ENCODE peak calls at places on chromosome 12, in nine cellular contexts. One of them, this sample, is unnamed.

GRCh38 chr12:54352022-54352531 is 12.2 kb downstream of the GPR84 start:
- DNase-seq in IMR-90: peak; percentile 79
- DNase-seq in PC-9: no peak
- DNase-seq in WTC11: peak; percentile 70
- DNase-seq in cardiac muscle cell: peak; percentile 64
- DNase-seq in GM20000: no peak
- DNase-seq in esophagus squamous epithelium: no peak
- DNase-seq in right lobe of liver: no peak
- DNase-seq in left ventricle myocardium inferior: peak; percentile 47
- DNase-seq in this sample: peak; percentile 73

GRCh38 chr12:124236651-124237050 is 58.2 kb upstream of the RFLNA start:
- DNase-seq in IMR-90: peak; percentile 63
- DNase-seq in PC-9: no peak
- DNase-seq in WTC11: no peak
- DNase-seq in cardiac muscle cell: no peak
- DNase-seq in GM20000: no peak
- DNase-seq in esophagus squamous epithelium: no peak
- DNase-seq in right lobe of liver: no peak
- DNase-seq in left ventricle myocardium inferior: no peak
- DNase-seq in this sample: no peak

GRCh38 chr12:78406213-78406612 is 458.4 kb upstream of the SYT1 start:
- DNase-seq in IMR-90: no peak
- DNase-seq in PC-9: no peak
- DNase-seq in WTC11: no peak
- DNase-seq in cardiac muscle cell: no peak
- DNase-seq in GM20000: no peak
- DNase-seq in esophagus squamous epithelium: no peak
- DNase-seq in right lobe of liver: no peak
- DNase-seq in left ventricle myocardium inferior: no peak
- DNase-seq in this sample: no peak

GRCh38 chr12:96220902-96221301 is 26.7 kb downstream of the ELK3 start:
- DNase-seq in IMR-90: peak; percentile 67
- DNase-seq in PC-9: no peak
- DNase-seq in WTC11: no peak
- DNase-seq in cardiac muscle cell: peak; percentile 35
- DNase-seq in GM20000: no peak
- DNase-seq in esophagus squamous epithelium: no peak
- DNase-seq in right lobe of liver: no peak
- DNase-seq in left ventricle myocardium inferior: peak; percentile 86
- DNase-seq in this sample: no peak

GRCh38 chr12:88600272-88600671 is 20.0 kb upstream of the KITLG start:
- DNase-seq in IMR-90: peak; percentile 95
- DNase-seq in PC-9: no peak
- DNase-seq in WTC11: no peak
- DNase-seq in cardiac muscle cell: no peak
- DNase-seq in GM20000: no peak
- DNase-seq in esophagus squamous epithelium: no peak
- DNase-seq in right lobe of liver: no peak
- DNase-seq in left ventricle myocardium inferior: no peak
- DNase-seq in this sample: no peak

GRCh38 chr12:52189376-52190174 is 2.2 kb downstream of the KRT80 start:
- DNase-seq in IMR-90: peak; percentile 38
- DNase-seq in PC-9: no peak
- DNase-seq in WTC11: no peak
- DNase-seq in cardiac muscle cell: no peak
- DNase-seq in GM20000: no peak
- DNase-seq in esophagus squamous epithelium: no peak
- DNase-seq in right lobe of liver: no peak
- DNase-seq in left ventricle myocardium inferior: no peak
- DNase-seq in this sample: no peak

GRCh38 chr12:91877461-91878230 is 268.0 kb downstream of the BTG1 start:
- DNase-seq in IMR-90: no peak
- DNase-seq in PC-9: no peak
- DNase-seq in WTC11: no peak
- DNase-seq in cardiac muscle cell: no peak
- DNase-seq in GM20000: no peak
- DNase-seq in esophagus squamous epithelium: no peak
- DNase-seq in right lobe of liver: no peak
- DNase-seq in left ventricle myocardium inferior: no peak
- DNase-seq in this sample: peak; percentile 59

GRCh38 chr12:86727151-86727550 is 471.0 kb upstream of the MGAT4C start:
- DNase-seq in IMR-90: peak; percentile 68
- DNase-seq in PC-9: no peak
- DNase-seq in WTC11: no peak
- DNase-seq in cardiac muscle cell: no peak
- DNase-seq in GM20000: no peak
- DNase-seq in esophagus squamous epithelium: no peak
- DNase-seq in right lobe of liver: no peak
- DNase-seq in left ventricle myocardium inferior: no peak
- DNase-seq in this sample: no peak

GRCh38 chr12:57929092-57929830 is 12.1 kb upstream of the ATP23 start:
- DNase-seq in IMR-90: no peak
- DNase-seq in PC-9: no peak
- DNase-seq in WTC11: no peak
- DNase-seq in cardiac muscle cell: no peak
- DNase-seq in GM20000: no peak
- DNase-seq in esophagus squamous epithelium: no peak
- DNase-seq in right lobe of liver: no peak
- DNase-seq in left ventricle myocardium inferior: no peak
- DNase-seq in this sample: no peak

GRCh38 chr12:11500222-11500860 is 105.0 kb upstream of the PRB2 start:
- DNase-seq in IMR-90: peak; percentile 50
- DNase-seq in PC-9: peak; percentile 90
- DNase-seq in WTC11: peak; percentile 95
- DNase-seq in cardiac muscle cell: peak; percentile 97
- DNase-seq in GM20000: peak; percentile 65
- DNase-seq in esophagus squamous epithelium: peak; percentile 4
- DNase-seq in right lobe of liver: peak; percentile 74
- DNase-seq in left ventricle myocardium inferior: peak; percentile 77
- DNase-seq in this sample: peak; percentile 83

GRCh38 chr12:114131824-114132223 is 165.7 kb upstream of the RBM19 start:
- DNase-seq in IMR-90: no peak
- DNase-seq in PC-9: no peak
- DNase-seq in WTC11: peak; percentile 14
- DNase-seq in cardiac muscle cell: no peak
- DNase-seq in GM20000: no peak
- DNase-seq in esophagus squamous epithelium: no peak
- DNase-seq in right lobe of liver: no peak
- DNase-seq in left ventricle myocardium inferior: no peak
- DNase-seq in this sample: no peak

GRCh38 chr12:54207539-54208267 is 18.9 kb upstream of the SMUG1 start:
- DNase-seq in IMR-90: peak; percentile 37
- DNase-seq in PC-9: peak; percentile 82
- DNase-seq in WTC11: peak; percentile 98
- DNase-seq in cardiac muscle cell: peak; percentile 80
- DNase-seq in GM20000: peak; percentile 76
- DNase-seq in esophagus squamous epithelium: no peak
- DNase-seq in right lobe of liver: peak; percentile 66
- DNase-seq in left ventricle myocardium inferior: peak; percentile 57
- DNase-seq in this sample: peak; percentile 90

GRCh38 chr12:23039834-23040233 is 414.9 kb downstream of the ETNK1 start:
- DNase-seq in IMR-90: peak; percentile 83
- DNase-seq in PC-9: no peak
- DNase-seq in WTC11: no peak
- DNase-seq in cardiac muscle cell: no peak
- DNase-seq in GM20000: no peak
- DNase-seq in esophagus squamous epithelium: no peak
- DNase-seq in right lobe of liver: no peak
- DNase-seq in left ventricle myocardium inferior: no peak
- DNase-seq in this sample: no peak

GRCh38 chr12:121626853-121627623 is 708 bp downstream of the ORAI1 start:
- DNase-seq in IMR-90: peak; percentile 61
- DNase-seq in PC-9: peak; percentile 63
- DNase-seq in WTC11: peak; percentile 69
- DNase-seq in cardiac muscle cell: peak; percentile 79
- DNase-seq in GM20000: peak; percentile 83
- DNase-seq in esophagus squamous epithelium: no peak
- DNase-seq in right lobe of liver: peak; percentile 70
- DNase-seq in left ventricle myocardium inferior: peak; percentile 44
- DNase-seq in this sample: peak; percentile 96

GRCh38 chr12:49279706-49280159 is 14.9 kb downstream of the TUBA1C start:
- DNase-seq in IMR-90: no peak
- DNase-seq in PC-9: no peak
- DNase-seq in WTC11: no peak
- DNase-seq in cardiac muscle cell: no peak
- DNase-seq in GM20000: no peak
- DNase-seq in esophagus squamous epithelium: no peak
- DNase-seq in right lobe of liver: no peak
- DNase-seq in left ventricle myocardium inferior: no peak
- DNase-seq in this sample: no peak

GRCh38 chr12:1760566-1761382 is 59.6 kb upstream of the LRTM2 start:
- DNase-seq in IMR-90: peak; percentile 65
- DNase-seq in PC-9: peak; percentile 22
- DNase-seq in WTC11: no peak
- DNase-seq in cardiac muscle cell: no peak
- DNase-seq in GM20000: no peak
- DNase-seq in esophagus squamous epithelium: no peak
- DNase-seq in right lobe of liver: no peak
- DNase-seq in left ventricle myocardium inferior: no peak
- DNase-seq in this sample: no peak

GRCh38 chr12:127401005-127401404 is 866.0 kb upstream of the TMEM132C start:
- DNase-seq in IMR-90: peak; percentile 40
- DNase-seq in PC-9: no peak
- DNase-seq in WTC11: no peak
- DNase-seq in cardiac muscle cell: no peak
- DNase-seq in GM20000: no peak
- DNase-seq in esophagus squamous epithelium: no peak
- DNase-seq in right lobe of liver: no peak
- DNase-seq in left ventricle myocardium inferior: no peak
- DNase-seq in this sample: no peak

GRCh38 chr12:102833687-102834435 is 83.2 kb downstream of the PAH start:
- DNase-seq in IMR-90: no peak
- DNase-seq in PC-9: no peak
- DNase-seq in WTC11: peak; percentile 67
- DNase-seq in cardiac muscle cell: peak; percentile 76
- DNase-seq in GM20000: peak; percentile 10
- DNase-seq in esophagus squamous epithelium: no peak
- DNase-seq in right lobe of liver: no peak
- DNase-seq in left ventricle myocardium inferior: no peak
- DNase-seq in this sample: no peak

GRCh38 chr12:64894827-64895475 is 70.5 kb downstream of the TBC1D30 start:
- DNase-seq in IMR-90: peak; percentile 56
- DNase-seq in PC-9: no peak
- DNase-seq in WTC11: no peak
- DNase-seq in cardiac muscle cell: no peak
- DNase-seq in GM20000: no peak
- DNase-seq in esophagus squamous epithelium: no peak
- DNase-seq in right lobe of liver: no peak
- DNase-seq in left ventricle myocardium inferior: no peak
- DNase-seq in this sample: no peak

GRCh38 chr12:10366875-10367274 is 23.0 kb downstream of the KLRK1 start:
- DNase-seq in IMR-90: no peak
- DNase-seq in PC-9: no peak
- DNase-seq in WTC11: no peak
- DNase-seq in cardiac muscle cell: no peak
- DNase-seq in GM20000: no peak
- DNase-seq in esophagus squamous epithelium: no peak
- DNase-seq in right lobe of liver: no peak
- DNase-seq in left ventricle myocardium inferior: no peak
- DNase-seq in this sample: no peak

GRCh38 chr12:125492354-125493270 is 427.4 kb downstream of the AACS start:
- DNase-seq in IMR-90: no peak
- DNase-seq in PC-9: no peak
- DNase-seq in WTC11: no peak
- DNase-seq in cardiac muscle cell: no peak
- DNase-seq in GM20000: no peak
- DNase-seq in esophagus squamous epithelium: no peak
- DNase-seq in right lobe of liver: no peak
- DNase-seq in left ventricle myocardium inferior: no peak
- DNase-seq in this sample: no peak

GRCh38 chr12:4027412-4027811 is 154.2 kb upstream of the PARP11 start:
- DNase-seq in IMR-90: peak; percentile 7
- DNase-seq in PC-9: no peak
- DNase-seq in WTC11: no peak
- DNase-seq in cardiac muscle cell: no peak
- DNase-seq in GM20000: no peak
- DNase-seq in esophagus squamous epithelium: no peak
- DNase-seq in right lobe of liver: no peak
- DNase-seq in left ventricle myocardium inferior: no peak
- DNase-seq in this sample: peak; percentile 86

GRCh38 chr12:69738351-69739286 is at the start of gene RAB3IP:
- DNase-seq in IMR-90: peak; percentile 61
- DNase-seq in PC-9: peak; percentile 91
- DNase-seq in WTC11: peak; percentile 90
- DNase-seq in cardiac muscle cell: peak; percentile 93
- DNase-seq in GM20000: peak; percentile 99
- DNase-seq in esophagus squamous epithelium: peak; percentile 33
- DNase-seq in right lobe of liver: peak; percentile 95
- DNase-seq in left ventricle myocardium inferior: peak; percentile 89
- DNase-seq in this sample: peak; percentile 91
- TF ChIP-seq CTCF in IMR-90: peak; percentile 57
- TF ChIP-seq CTCF in PC-9: peak; percentile 58
- TF ChIP-seq CTCF in WTC11: peak; percentile 79
- TF ChIP-seq CTCF in cardiac muscle cell: peak; percentile 47
- TF ChIP-seq CTCF in GM20000: peak; percentile 81
- TF ChIP-seq CTCF in esophagus squamous epithelium: peak; percentile 53
- TF ChIP-seq CTCF in right lobe of liver: peak; percentile 89
- TF ChIP-seq CTCF in left ventricle myocardium inferior: peak; percentile 74
- TF ChIP-seq CTCF in this sample: peak; percentile 64

DNA sequence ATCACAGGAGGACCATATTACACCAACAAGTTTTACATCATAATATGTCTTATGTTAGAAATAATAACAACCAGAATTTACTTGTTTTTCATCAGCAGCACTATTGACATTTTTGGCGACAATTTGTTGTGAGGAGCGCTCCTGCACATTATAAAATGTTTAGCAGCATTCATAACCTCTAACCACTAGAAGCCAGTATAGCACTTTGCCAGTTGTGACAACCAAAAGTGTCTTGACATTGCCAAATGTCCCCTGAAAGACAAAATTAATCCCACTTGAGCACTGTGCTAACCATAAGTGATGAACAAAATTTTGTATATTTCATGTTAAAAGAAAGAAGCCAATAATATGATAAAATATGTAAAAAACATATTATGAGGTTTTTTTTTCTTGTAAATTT is 356.9 kb upstream of the LMO3 start:
- DNase-seq in IMR-90: no peak
- DNase-seq in PC-9: no peak
- DNase-seq in WTC11: no peak
- DNase-seq in cardiac muscle cell: no peak
- DNase-seq in GM20000: no peak
- DNase-seq in esophagus squamous epithelium: no peak
- DNase-seq in right lobe of liver: no peak
- DNase-seq in left ventricle myocardium inferior: no peak
- DNase-seq in this sample: no peak
- TF ChIP-seq CTCF in IMR-90: no peak
- TF ChIP-seq CTCF in PC-9: no peak
- TF ChIP-seq CTCF in WTC11: no peak
- TF ChIP-seq CTCF in cardiac muscle cell: no peak
- TF ChIP-seq CTCF in GM20000: no peak
- TF ChIP-seq CTCF in esophagus squamous epithelium: no peak
- TF ChIP-seq CTCF in right lobe of liver: no peak
- TF ChIP-seq CTCF in left ventricle myocardium inferior: no peak
- TF ChIP-seq CTCF in this sample: no peak

GRCh38 chr12:31265722-31266121 is 60.2 kb downstream of the SINHCAF start:
- DNase-seq in IMR-90: no peak
- DNase-seq in PC-9: no peak
- DNase-seq in WTC11: no peak
- DNase-seq in cardiac muscle cell: peak; percentile 23
- DNase-seq in GM20000: no peak
- DNase-seq in esophagus squamous epithelium: no peak
- DNase-seq in right lobe of liver: no peak
- DNase-seq in left ventricle myocardium inferior: no peak
- DNase-seq in this sample: no peak
- TF ChIP-seq CTCF in IMR-90: no peak
- TF ChIP-seq CTCF in PC-9: no peak
- TF ChIP-seq CTCF in WTC11: no peak
- TF ChIP-seq CTCF in cardiac muscle cell: no peak
- TF ChIP-seq CTCF in GM20000: no peak
- TF ChIP-seq CTCF in esophagus squamous epithelium: no peak
- TF ChIP-seq CTCF in right lobe of liver: no peak
- TF ChIP-seq CTCF in left ventricle myocardium inferior: no peak
- TF ChIP-seq CTCF in this sample: no peak

GRCh38 chr12:115818973-115819372 is 458.5 kb downstream of the MED13L start:
- DNase-seq in IMR-90: no peak
- DNase-seq in PC-9: no peak
- DNase-seq in WTC11: peak; percentile 17
- DNase-seq in cardiac muscle cell: no peak
- DNase-seq in GM20000: no peak
- DNase-seq in esophagus squamous epithelium: no peak
- DNase-seq in right lobe of liver: no peak
- DNase-seq in left ventricle myocardium inferior: no peak
- DNase-seq in this sample: no peak
- TF ChIP-seq CTCF in IMR-90: no peak
- TF ChIP-seq CTCF in PC-9: no peak
- TF ChIP-seq CTCF in WTC11: no peak
- TF ChIP-seq CTCF in cardiac muscle cell: no peak
- TF ChIP-seq CTCF in GM20000: no peak
- TF ChIP-seq CTCF in esophagus squamous epithelium: no peak
- TF ChIP-seq CTCF in right lobe of liver: no peak
- TF ChIP-seq CTCF in left ventricle myocardium inferior: no peak
- TF ChIP-seq CTCF in this sample: no peak

This sample was measured in activated CD8-positive, alpha-beta T cell treated with anti-CD3 and anti-CD28 coated beads for 36 hours.